ENCODE peak calls at places on chromosome 13, in five cellular contexts. E is A549, Y is adrenal gland, R is testis, F is suprapubic skin. H is an unnamed sample.

GRCh38 chr13:90201198-90201597 is 1146.3 kb upstream of the MIR17HG start:
- DNase-seq in E (no peak), Y (no peak), R (no peak), F (no peak), H (no peak)

GRCh38 chr13:112510002-112510780 is 77.8 kb downstream of the TUBGCP3 start:
- DNase-seq in E (peak; percentile 59), Y (peak; percentile 18), R (peak; percentile 54), F (no peak), H (no peak)

GRCh38 chr13:91272235-91272777 is 75.2 kb upstream of the MIR17HG start:
- DNase-seq in F (no peak), R (no peak), E (no peak), Y (no peak), H (no peak)

GRCh38 chr13:20636079-20636478 is 67.4 kb upstream of the IL17D start:
- DNase-seq in E (no peak), Y (no peak), F (no peak), R (no peak), H (no peak)

GRCh38 chr13:35594096-35594495 is 117.6 kb upstream of the MAB21L1 start:
- DNase-seq in Y (no peak), R (no peak), F (no peak), E (no peak), H (no peak)

GRCh38 chr13:43239441-43239840 is 216.1 kb downstream of the DNAJC15 start:
- DNase-seq in F (no peak), E (no peak), Y (no peak), R (no peak), H (no peak)

GRCh38 chr13:95184317-95184716 is 116.9 kb downstream of the ABCC4 start:
- DNase-seq in F (no peak), E (no peak), R (no peak), Y (no peak), H (no peak)

GRCh38 chr13:46354143-46355087 is 32.6 kb downstream of the RUBCNL start:
- DNase-seq in E (peak; percentile 50), R (no peak), Y (no peak), F (no peak), H (no peak)

GRCh38 chr13:94583926-94584325 is 12.0 kb downstream of the TGDS start:
- DNase-seq in Y (no peak), R (no peak), F (no peak), E (no peak), H (no peak)

GRCh38 chr13:98451676-98452105 is 125.2 kb downstream of the STK24 start:
- DNase-seq in F (no peak), R (no peak), E (no peak), Y (no peak), H (no peak)

GRCh38 chr13:49023441-49023840 is 47.7 kb downstream of the FNDC3A start:
- DNase-seq in Y (no peak), E (no peak), F (no peak), R (no peak), H (no peak)

GRCh38 chr13:47679391-47679790 is 321.7 kb downstream of the SUCLA2 start:
- DNase-seq in R (no peak), Y (no peak), E (no peak), F (no peak), H (no peak)

GRCh38 chr13:96984061-96984508 is 10.2 kb downstream of the OXGR1 start:
- DNase-seq in R (peak; percentile 38), Y (peak; percentile 81), E (no peak), F (no peak), H (peak; percentile 59)

GRCh38 chr13:59458908-59459579 is 704.7 kb downstream of the DIAPH3 start:
- DNase-seq in R (no peak), Y (peak; percentile 65), F (no peak), E (no peak), H (no peak)

GRCh38 chr13:89324582-89324981 is 1653.4 kb downstream of the SLITRK5 start:
- DNase-seq in E (no peak), R (no peak), F (no peak), Y (no peak), H (no peak)

GRCh38 chr13:23778879-23779278 is 110.3 kb downstream of the MIPEP start:
- DNase-seq in F (no peak), E (no peak), R (no peak), Y (no peak), H (no peak)

GRCh38 chr13:25847145-25847544 is 204.7 kb downstream of the SHISA2 start:
- DNase-seq in R (no peak), F (no peak), E (no peak), Y (no peak), H (no peak)

GRCh38 chr13:68713394-68713793 is 1394.2 kb upstream of the ATXN8OS start:
- DNase-seq in E (no peak), F (no peak), R (no peak), Y (no peak), H (no peak)

GRCh38 chr13:96172066-96172465 is 82.2 kb downstream of the HS6ST3 start:
- DNase-seq in F (no peak), E (no peak), R (no peak), Y (no peak), H (no peak)

GRCh38 chr13:27359203-27359821 is 65.1 kb upstream of the GTF3A start:
- DNase-seq in Y (peak; percentile 66), R (peak; percentile 81), E (peak; percentile 53), F (no peak), H (peak; percentile 77)

GRCh38 chr13:33328691-33329090 is 43.1 kb upstream of the STARD13 start:
- DNase-seq in F (no peak), E (no peak), R (no peak), Y (no peak), H (no peak)

GRCh38 chr13:33454844-33455256 is 169.3 kb upstream of the STARD13 start:
- DNase-seq in E (no peak), Y (no peak), F (no peak), R (no peak), H (no peak)

DNA sequence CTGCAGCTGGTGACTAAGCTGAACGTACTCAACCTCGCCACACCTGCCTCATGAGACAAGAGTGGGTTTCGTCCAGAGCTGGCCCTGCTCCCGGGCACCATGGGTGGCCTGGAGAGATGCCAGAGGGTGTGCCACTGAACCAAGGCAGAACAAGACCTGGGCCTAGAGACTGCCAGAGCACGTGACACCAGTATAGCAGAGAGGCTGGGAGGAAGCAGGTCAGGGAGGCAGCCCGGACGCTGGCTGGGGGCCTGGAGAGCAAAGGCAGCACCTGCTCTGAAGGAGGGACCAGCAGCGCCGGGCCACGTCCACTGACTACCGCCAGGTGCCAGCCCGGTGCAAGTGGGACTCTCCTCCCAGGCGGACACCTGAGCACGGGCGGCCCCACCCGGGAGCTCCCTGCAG is 7.3 kb upstream of the C13orf46 start:
- DNase-seq in Y (peak; percentile 13), E (peak; percentile 9), F (peak; percentile 81), R (no peak), H (peak; percentile 82)
- TF ChIP-seq POLR2A in Y (no peak), E (no peak), F (no peak), R (no peak), H (no peak)

GRCh38 chr13:110411316-110412105 is 104.4 kb downstream of the COL4A2 start:
- DNase-seq in E (no peak), F (no peak), Y (no peak), R (no peak), H (no peak)

GRCh38 chr13:110413311-110414040 is 106.4 kb downstream of the COL4A2 start:
- DNase-seq in E (no peak), F (no peak), Y (peak; percentile 32), R (no peak), H (no peak)

GRCh38 chr13:110414283-110414682 is 107.2 kb downstream of the COL4A2 start:
- DNase-seq in Y (no peak), F (no peak), E (no peak), R (no peak), H (no peak)

GRCh38 chr13:110410906-110411305 is 103.8 kb downstream of the COL4A2 start:
- DNase-seq in Y (no peak), F (no peak), R (no peak), E (no peak), H (no peak)

DNA sequence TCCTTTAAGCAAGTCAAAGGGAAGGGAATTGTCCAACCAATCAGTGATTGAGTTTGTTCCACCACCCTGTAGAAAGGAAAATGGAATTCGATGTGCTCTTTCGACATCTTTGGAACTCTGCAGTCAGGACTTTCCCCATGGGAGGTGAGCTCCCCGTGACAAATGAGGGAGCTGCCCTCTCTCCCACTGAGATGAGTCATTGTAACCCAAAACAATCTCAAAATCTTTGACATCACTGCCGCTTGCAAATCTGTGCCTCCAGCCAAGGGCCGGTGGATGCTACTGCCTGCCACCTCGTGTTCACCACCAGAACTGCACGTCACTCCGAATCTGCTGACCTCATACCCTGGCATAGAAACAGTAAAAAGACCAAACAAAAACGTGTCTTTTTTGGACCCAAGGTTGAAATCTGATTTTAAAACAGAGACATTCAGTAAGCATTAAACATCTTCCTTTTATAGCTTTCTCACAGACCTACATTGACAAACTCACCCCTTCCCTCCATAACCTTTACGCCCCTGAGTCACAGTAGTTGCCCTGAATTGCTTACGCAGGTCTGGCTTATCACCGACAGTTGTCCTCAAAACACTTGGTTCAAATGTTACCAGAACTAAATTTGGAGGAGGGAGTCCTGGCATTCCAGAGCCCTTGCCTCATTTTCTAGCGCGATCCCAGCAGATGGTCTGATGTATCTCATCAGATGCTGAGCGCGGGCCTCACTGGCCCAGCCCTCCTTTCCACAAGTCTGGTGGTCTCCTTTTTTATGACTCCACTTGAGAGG is 105.2 kb downstream of the COL4A2 start:
- DNase-seq in R (peak; percentile 90), E (peak; percentile 91), F (peak; percentile 90), Y (peak; percentile 95), H (peak; percentile 81)
- TF ChIP-seq POLR2A in R (no peak), E (no peak), F (no peak), Y (no peak), H (no peak)

DNA sequence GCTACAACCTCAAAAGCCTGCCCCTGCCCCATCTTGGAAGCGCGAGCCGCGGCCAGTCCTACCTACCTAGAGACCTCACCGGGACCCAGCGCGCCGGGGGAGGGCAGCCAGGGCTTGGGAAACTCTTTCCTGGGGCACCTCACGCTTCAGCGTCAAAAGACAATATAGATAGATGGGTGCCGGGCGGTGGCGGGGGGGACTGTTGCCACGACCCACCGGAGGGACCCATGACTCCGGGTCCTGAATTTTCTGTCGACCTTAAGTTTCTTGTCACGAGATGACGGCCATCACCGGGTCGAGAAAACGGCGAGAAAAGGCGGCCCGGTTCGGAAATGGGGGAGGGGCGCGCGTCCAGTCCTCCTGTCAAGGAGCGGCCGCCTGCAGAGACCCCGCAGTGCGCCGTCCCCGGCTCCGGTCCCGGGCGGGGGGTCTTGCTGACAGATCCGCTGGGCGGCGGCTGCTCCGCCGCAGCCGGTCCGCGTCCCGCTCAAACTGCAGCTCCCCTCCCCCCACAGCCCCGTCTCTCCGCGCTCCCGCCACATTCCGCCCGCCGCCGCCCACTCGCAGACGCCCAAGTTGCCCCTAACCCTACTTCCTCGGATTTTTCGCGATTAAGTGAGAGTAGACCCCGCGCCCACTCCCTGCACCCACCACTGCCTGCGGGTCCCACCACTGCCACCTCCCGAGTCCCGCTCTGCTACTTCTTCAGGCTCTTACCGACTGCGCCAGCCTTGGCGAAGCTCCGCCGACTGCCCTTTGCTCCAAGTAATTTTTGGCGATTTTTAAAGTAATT is 66.1 kb downstream of the KCNRG start:
- DNase-seq in Y (peak; percentile 46), E (no peak), F (no peak), R (peak; percentile 72), H (peak; percentile 82)
- TF ChIP-seq POLR2A in Y (no peak), E (peak; percentile 17), F (no peak), R (no peak), H (no peak)

GRCh38 chr13:51583469-51583874 is 790 bp upstream of the WDFY2 start:
- DNase-seq in R (no peak), F (no peak), E (no peak), Y (no peak), H (no peak)
- TF ChIP-seq POLR2A in R (no peak), F (no peak), E (no peak), Y (no peak), H (no peak)

GRCh38 chr13:44421853-44422525 is 48.4 kb downstream of the SERP2 start:
- DNase-seq in R (no peak), E (no peak), F (no peak), Y (peak; percentile 6), H (no peak)
- TF ChIP-seq POLR2A in R (no peak), E (no peak), F (no peak), Y (no peak), H (no peak)

GRCh38 chr13:30616927-30617314 is 799 bp upstream of the USPL1 start:
- DNase-seq in F (peak; percentile 85), Y (peak; percentile 86), E (peak; percentile 49), R (peak; percentile 92), H (no peak)
- TF ChIP-seq POLR2A in F (peak; percentile 81), Y (peak; percentile 97), E (peak; percentile 66), R (peak; percentile 68), H (no peak)